ENCODE peak calls at places on chromosomes 3 and 15, in seven cellular contexts. One of them, this sample, is unnamed.

GRCh38 chr3:48402281-48402732 is 27.6 kb downstream of the PLXNB1 start:
- DNase-seq in epithelial cell of esophagus: peak
- DNase-seq in adipocyte: peak
- DNase-seq in GM10248: no peak
- DNase-seq in activated CD4-positive, alpha-beta T cell treated with anti-CD3 and anti-CD28 coated beads, Interleukin-2, amount 10 ng/mL, durations not matched to agents 7 days and 5 days: peak
- DNase-seq in OCI-LY7: no peak
- DNase-seq in HEK293T: no peak
- DNase-seq in this sample: peak

GRCh38 chr3:15797600-15798303 is at the start of gene ANKRD28:
- DNase-seq in epithelial cell of esophagus: peak
- DNase-seq in adipocyte: peak
- DNase-seq in GM10248: no peak
- DNase-seq in activated CD4-positive, alpha-beta T cell treated with anti-CD3 and anti-CD28 coated beads, Interleukin-2, amount 10 ng/mL, durations not matched to agents 7 days and 5 days: peak
- DNase-seq in OCI-LY7: peak
- DNase-seq in HEK293T: peak
- DNase-seq in this sample: peak

GRCh38 chr15:45457215-45457614 is 65.3 kb downstream of the SLC30A4 start:
- DNase-seq in epithelial cell of esophagus: no peak
- DNase-seq in adipocyte: peak
- DNase-seq in GM10248: peak
- DNase-seq in activated CD4-positive, alpha-beta T cell treated with anti-CD3 and anti-CD28 coated beads, Interleukin-2, amount 10 ng/mL, durations not matched to agents 7 days and 5 days: peak
- DNase-seq in OCI-LY7: no peak
- DNase-seq in HEK293T: no peak
- DNase-seq in this sample: no peak

GRCh38 chr3:173429527-173429926 is 32.0 kb downstream of the NLGN1 start:
- DNase-seq in epithelial cell of esophagus: no peak
- DNase-seq in adipocyte: no peak
- DNase-seq in GM10248: no peak
- DNase-seq in activated CD4-positive, alpha-beta T cell treated with anti-CD3 and anti-CD28 coated beads, Interleukin-2, amount 10 ng/mL, durations not matched to agents 7 days and 5 days: no peak
- DNase-seq in OCI-LY7: no peak
- DNase-seq in HEK293T: no peak
- DNase-seq in this sample: no peak

GRCh38 chr15:95972136-95972553 is 358.4 kb upstream of the NR2F2 start:
- DNase-seq in epithelial cell of esophagus: peak
- DNase-seq in adipocyte: peak
- DNase-seq in GM10248: no peak
- DNase-seq in activated CD4-positive, alpha-beta T cell treated with anti-CD3 and anti-CD28 coated beads, Interleukin-2, amount 10 ng/mL, durations not matched to agents 7 days and 5 days: no peak
- DNase-seq in OCI-LY7: no peak
- DNase-seq in HEK293T: no peak
- DNase-seq in this sample: peak

GRCh38 chr3:186784820-186785516 is 1.6 kb downstream of the EIF4A2 start:
- DNase-seq in epithelial cell of esophagus: no peak
- DNase-seq in adipocyte: no peak
- DNase-seq in GM10248: no peak
- DNase-seq in activated CD4-positive, alpha-beta T cell treated with anti-CD3 and anti-CD28 coated beads, Interleukin-2, amount 10 ng/mL, durations not matched to agents 7 days and 5 days: no peak
- DNase-seq in OCI-LY7: no peak
- DNase-seq in HEK293T: no peak
- DNase-seq in this sample: no peak

GRCh38 chr15:63718590-63719035 is 115.1 kb downstream of the HERC1 start:
- DNase-seq in epithelial cell of esophagus: peak
- DNase-seq in adipocyte: peak
- DNase-seq in GM10248: no peak
- DNase-seq in activated CD4-positive, alpha-beta T cell treated with anti-CD3 and anti-CD28 coated beads, Interleukin-2, amount 10 ng/mL, durations not matched to agents 7 days and 5 days: no peak
- DNase-seq in OCI-LY7: no peak
- DNase-seq in HEK293T: no peak
- DNase-seq in this sample: peak

GRCh38 chr3:153232737-153233330 is 70.8 kb downstream of the RAP2B start:
- DNase-seq in epithelial cell of esophagus: no peak
- DNase-seq in adipocyte: peak
- DNase-seq in GM10248: no peak
- DNase-seq in activated CD4-positive, alpha-beta T cell treated with anti-CD3 and anti-CD28 coated beads, Interleukin-2, amount 10 ng/mL, durations not matched to agents 7 days and 5 days: no peak
- DNase-seq in OCI-LY7: no peak
- DNase-seq in HEK293T: no peak
- DNase-seq in this sample: peak

GRCh38 chr3:79317551-79318518 is 450.0 kb downstream of the ROBO1 start:
- DNase-seq in epithelial cell of esophagus: no peak
- DNase-seq in adipocyte: no peak
- DNase-seq in GM10248: no peak
- DNase-seq in activated CD4-positive, alpha-beta T cell treated with anti-CD3 and anti-CD28 coated beads, Interleukin-2, amount 10 ng/mL, durations not matched to agents 7 days and 5 days: no peak
- DNase-seq in OCI-LY7: no peak
- DNase-seq in HEK293T: no peak
- DNase-seq in this sample: no peak

GRCh38 chr3:70095260-70095659 is 95.7 kb downstream of the SAMMSON start:
- DNase-seq in epithelial cell of esophagus: no peak
- DNase-seq in adipocyte: no peak
- DNase-seq in GM10248: no peak
- DNase-seq in activated CD4-positive, alpha-beta T cell treated with anti-CD3 and anti-CD28 coated beads, Interleukin-2, amount 10 ng/mL, durations not matched to agents 7 days and 5 days: no peak
- DNase-seq in OCI-LY7: no peak
- DNase-seq in HEK293T: no peak
- DNase-seq in this sample: no peak

GRCh38 chr3:52054689-52055511 is 1.5 kb downstream of the DUSP7 start:
- DNase-seq in epithelial cell of esophagus: peak
- DNase-seq in adipocyte: peak
- DNase-seq in GM10248: no peak
- DNase-seq in activated CD4-positive, alpha-beta T cell treated with anti-CD3 and anti-CD28 coated beads, Interleukin-2, amount 10 ng/mL, durations not matched to agents 7 days and 5 days: peak
- DNase-seq in OCI-LY7: peak
- DNase-seq in HEK293T: no peak
- DNase-seq in this sample: peak

GRCh38 chr15:22839046-22839705 is 710 bp downstream of the NIPA2 start:
- DNase-seq in epithelial cell of esophagus: no peak
- DNase-seq in adipocyte: peak
- DNase-seq in GM10248: peak
- DNase-seq in activated CD4-positive, alpha-beta T cell treated with anti-CD3 and anti-CD28 coated beads, Interleukin-2, amount 10 ng/mL, durations not matched to agents 7 days and 5 days: no peak
- DNase-seq in OCI-LY7: peak
- DNase-seq in HEK293T: no peak
- DNase-seq in this sample: peak

GRCh38 chr3:186220886-186221285 is 112.0 kb upstream of the ETV5 start:
- DNase-seq in epithelial cell of esophagus: peak
- DNase-seq in adipocyte: no peak
- DNase-seq in GM10248: no peak
- DNase-seq in activated CD4-positive, alpha-beta T cell treated with anti-CD3 and anti-CD28 coated beads, Interleukin-2, amount 10 ng/mL, durations not matched to agents 7 days and 5 days: no peak
- DNase-seq in OCI-LY7: no peak
- DNase-seq in HEK293T: no peak
- DNase-seq in this sample: no peak

GRCh38 chr15:80779658-80780415 is 667 bp downstream of the CEMIP start:
- DNase-seq in epithelial cell of esophagus: peak
- DNase-seq in adipocyte: peak
- DNase-seq in GM10248: no peak
- DNase-seq in activated CD4-positive, alpha-beta T cell treated with anti-CD3 and anti-CD28 coated beads, Interleukin-2, amount 10 ng/mL, durations not matched to agents 7 days and 5 days: no peak
- DNase-seq in OCI-LY7: no peak
- DNase-seq in HEK293T: peak
- DNase-seq in this sample: peak

GRCh38 chr3:141482250-141482937 is 4.4 kb upstream of the RASA2 start:
- DNase-seq in epithelial cell of esophagus: peak
- DNase-seq in adipocyte: peak
- DNase-seq in GM10248: no peak
- DNase-seq in activated CD4-positive, alpha-beta T cell treated with anti-CD3 and anti-CD28 coated beads, Interleukin-2, amount 10 ng/mL, durations not matched to agents 7 days and 5 days: no peak
- DNase-seq in OCI-LY7: no peak
- DNase-seq in HEK293T: no peak
- DNase-seq in this sample: peak

GRCh38 chr3:156681003-156681402 is 6.6 kb downstream of the TIPARP start:
- DNase-seq in epithelial cell of esophagus: peak
- DNase-seq in adipocyte: peak
- DNase-seq in GM10248: no peak
- DNase-seq in activated CD4-positive, alpha-beta T cell treated with anti-CD3 and anti-CD28 coated beads, Interleukin-2, amount 10 ng/mL, durations not matched to agents 7 days and 5 days: no peak
- DNase-seq in OCI-LY7: no peak
- DNase-seq in HEK293T: no peak
- DNase-seq in this sample: peak

GRCh38 chr3:195697582-195698324 is 23.0 kb upstream of the MUC20 start:
- DNase-seq in epithelial cell of esophagus: peak
- DNase-seq in adipocyte: peak
- DNase-seq in GM10248: no peak
- DNase-seq in activated CD4-positive, alpha-beta T cell treated with anti-CD3 and anti-CD28 coated beads, Interleukin-2, amount 10 ng/mL, durations not matched to agents 7 days and 5 days: no peak
- DNase-seq in OCI-LY7: no peak
- DNase-seq in HEK293T: no peak
- DNase-seq in this sample: peak

GRCh38 chr3:11558461-11558903 is 85.2 kb downstream of the VGLL4 start:
- DNase-seq in epithelial cell of esophagus: no peak
- DNase-seq in adipocyte: no peak
- DNase-seq in GM10248: no peak
- DNase-seq in activated CD4-positive, alpha-beta T cell treated with anti-CD3 and anti-CD28 coated beads, Interleukin-2, amount 10 ng/mL, durations not matched to agents 7 days and 5 days: no peak
- DNase-seq in OCI-LY7: no peak
- DNase-seq in HEK293T: no peak
- DNase-seq in this sample: no peak

GRCh38 chr15:62847900-62848489 is 194.6 kb upstream of the TPM1 start:
- DNase-seq in epithelial cell of esophagus: peak
- DNase-seq in adipocyte: peak
- DNase-seq in GM10248: peak
- DNase-seq in activated CD4-positive, alpha-beta T cell treated with anti-CD3 and anti-CD28 coated beads, Interleukin-2, amount 10 ng/mL, durations not matched to agents 7 days and 5 days: peak
- DNase-seq in OCI-LY7: peak
- DNase-seq in HEK293T: peak
- DNase-seq in this sample: peak

GRCh38 chr15:85744636-85745422 is 49.9 kb downstream of the KLHL25 start:
- DNase-seq in epithelial cell of esophagus: no peak
- DNase-seq in adipocyte: no peak
- DNase-seq in GM10248: no peak
- DNase-seq in activated CD4-positive, alpha-beta T cell treated with anti-CD3 and anti-CD28 coated beads, Interleukin-2, amount 10 ng/mL, durations not matched to agents 7 days and 5 days: no peak
- DNase-seq in OCI-LY7: no peak
- DNase-seq in HEK293T: no peak
- DNase-seq in this sample: no peak

GRCh38 chr3:184235381-184236032 is 6.1 kb downstream of the VWA5B2 start:
- DNase-seq in epithelial cell of esophagus: no peak
- DNase-seq in adipocyte: no peak
- DNase-seq in GM10248: no peak
- DNase-seq in activated CD4-positive, alpha-beta T cell treated with anti-CD3 and anti-CD28 coated beads, Interleukin-2, amount 10 ng/mL, durations not matched to agents 7 days and 5 days: no peak
- DNase-seq in OCI-LY7: no peak
- DNase-seq in HEK293T: no peak
- DNase-seq in this sample: no peak

GRCh38 chr15:40746916-40747418 is 8.1 kb downstream of the RMDN3 start:
- DNase-seq in epithelial cell of esophagus: no peak
- DNase-seq in adipocyte: peak
- DNase-seq in GM10248: no peak
- DNase-seq in activated CD4-positive, alpha-beta T cell treated with anti-CD3 and anti-CD28 coated beads, Interleukin-2, amount 10 ng/mL, durations not matched to agents 7 days and 5 days: no peak
- DNase-seq in OCI-LY7: no peak
- DNase-seq in HEK293T: no peak
- DNase-seq in this sample: peak

This sample was measured in GM03348.